ENCODE peak calls at places on chromosome 4, in four cellular contexts. N is effector memory CD4-positive, alpha-beta T cell; T is A549; M is HFF-Myc. I is an unnamed sample.

GRCh38 chr4:81360722-81361121 is 111.0 kb downstream of the RASGEF1B start:
- DNase-seq in N (no peak), T (no peak), M (no peak), I (no peak)

GRCh38 chr4:63795301-63795700 is 613.9 kb downstream of the TECRL start:
- DNase-seq in N (no peak), T (no peak), M (no peak), I (no peak)

GRCh38 chr4:105992641-105993305 is 97.5 kb downstream of the NPNT start:
- DNase-seq in N (no peak), T (no peak), M (no peak), I (no peak)

GRCh38 chr4:84470204-84470785 is 28.8 kb downstream of the NKX6-1 start:
- DNase-seq in N (no peak), T (peak), M (no peak), I (no peak)

GRCh38 chr4:141599853-141600252 is 36.5 kb upstream of the IL15 start:
- DNase-seq in N (no peak), T (no peak), M (peak), I (no peak)

GRCh38 chr4:102169345-102169744 is 175.9 kb downstream of the SLC39A8 start:
- DNase-seq in N (no peak), T (peak), M (no peak), I (no peak)

GRCh38 chr4:40455340-40455902 is 120.3 kb downstream of the CHRNA9 start:
- DNase-seq in N (no peak), T (peak), M (no peak), I (no peak)

GRCh38 chr4:152936446-152937279 is 540 bp downstream of the FHDC1 start:
- DNase-seq in N (no peak), T (peak), M (no peak), I (no peak)

GRCh38 chr4:150402968-150403367 is 179.0 kb upstream of the MAB21L2 start:
- DNase-seq in N (no peak), T (no peak), M (no peak), I (peak)

GRCh38 chr4:150366487-150366999 is 215.4 kb upstream of the MAB21L2 start:
- DNase-seq in N (no peak), T (no peak), M (no peak), I (no peak)

DNA sequence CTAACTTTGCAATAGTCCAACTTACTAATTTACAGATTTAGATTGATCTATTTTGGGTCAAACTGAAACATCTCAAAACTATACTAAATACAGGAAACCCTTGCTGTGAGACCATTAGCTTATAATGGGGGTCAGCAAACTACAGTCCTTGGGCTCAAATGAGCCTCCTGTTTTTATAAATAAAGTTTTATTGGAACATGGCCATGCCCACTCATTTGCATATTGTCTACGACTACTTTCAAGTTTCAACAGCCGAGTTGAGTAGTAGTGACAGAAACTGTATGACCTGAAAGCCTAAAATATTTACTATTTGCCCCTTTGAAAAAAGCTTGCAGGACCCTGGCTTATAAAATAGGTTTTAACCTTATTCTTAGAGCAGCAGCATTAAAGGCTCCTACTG is 92.4 kb downstream of the C4orf51 start:
- DNase-seq in N (no peak), T (no peak), M (no peak), I (no peak)
- H3K4me3 ChIP-seq in N (no peak), T (no peak), M (no peak), I (no peak)

DNA sequence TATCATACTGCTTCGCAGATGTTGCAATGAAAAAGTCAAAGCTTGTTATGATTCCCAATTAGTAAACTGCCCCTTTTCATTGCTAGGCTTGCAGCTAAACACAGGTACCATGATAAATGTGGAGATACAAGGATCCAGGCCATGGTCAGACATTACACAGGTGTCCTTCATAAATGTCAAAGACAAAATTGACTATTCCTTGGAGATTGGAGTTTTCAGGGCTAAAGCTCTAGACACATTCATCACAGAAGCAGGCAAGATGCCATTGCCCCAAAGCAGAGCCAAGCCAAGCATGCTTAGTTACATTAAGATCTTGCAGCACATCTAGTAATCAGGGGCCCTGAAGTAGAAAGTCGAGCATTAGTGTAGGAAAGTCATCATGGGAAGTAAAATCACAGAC is 111.3 kb upstream of the INTU start:
- DNase-seq in N (no peak), T (no peak), M (no peak), I (no peak)
- H3K4me3 ChIP-seq in N (no peak), T (no peak), M (no peak), I (no peak)

GRCh38 chr4:181757921-181758320 is 485.3 kb upstream of the TENM3 start:
- DNase-seq in N (no peak), T (no peak), M (no peak), I (no peak)

GRCh38 chr4:181753189-181753588 is 490.0 kb upstream of the TENM3 start:
- DNase-seq in N (no peak), T (no peak), M (no peak), I (no peak)

GRCh38 chr4:181756451-181756850 is 486.8 kb upstream of the TENM3 start:
- DNase-seq in N (no peak), T (no peak), M (no peak), I (no peak)

GRCh38 chr4:181752516-181752915 is 490.7 kb upstream of the TENM3 start:
- DNase-seq in N (no peak), T (no peak), M (no peak), I (no peak)
- H3K4me3 ChIP-seq in N (no peak), T (no peak), M (no peak), I (no peak)

DNA sequence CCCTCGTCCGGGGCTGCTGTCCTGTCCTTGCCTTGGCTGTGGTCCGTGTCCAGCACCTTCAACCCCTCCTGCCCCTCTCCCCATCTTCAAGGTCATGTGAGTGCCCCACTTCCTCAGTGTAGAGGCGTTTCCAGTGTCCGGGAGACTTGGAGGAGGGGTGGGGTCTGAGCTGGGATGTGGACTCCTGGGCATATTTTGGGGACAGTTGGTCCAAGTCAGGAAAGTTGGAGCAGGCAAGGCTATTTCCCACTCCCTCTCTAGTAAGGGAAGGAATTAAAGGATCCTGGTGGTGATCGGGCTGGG is 3.0 kb downstream of the PCGF3 start:
- DNase-seq in N (no peak), T (no peak), M (no peak), I (no peak)
- H3K4me3 ChIP-seq in N (no peak), T (no peak), M (peak), I (no peak)